ENCODE peak calls at places on chromosome 15, in nine cellular contexts. One of them, this sample, is unnamed.

GRCh38 chr15:92693922-92694331 is 38.4 kb upstream of the FAM174B start:
- DNase-seq in Daoy: peak
- DNase-seq in stimulated activated CD8-positive, alpha-beta memory T cell treated with anti-CD3 and anti-CD28 coated beads, Interleukin-4, amount 100 ng/mL, for 48 hours: no peak
- DNase-seq in NCI-H510A: no peak
- DNase-seq in AG08396: no peak
- DNase-seq in NCI-H1092: peak
- DNase-seq in cardiac fibroblast: peak
- DNase-seq in astrocyte of the spinal cord: no peak
- DNase-seq in HTR-8/SVneo: peak
- DNase-seq in this sample: no peak

GRCh38 chr15:66139816-66140215 is 113.7 kb downstream of the MEGF11 start:
- DNase-seq in Daoy: no peak
- DNase-seq in stimulated activated CD8-positive, alpha-beta memory T cell treated with anti-CD3 and anti-CD28 coated beads, Interleukin-4, amount 100 ng/mL, for 48 hours: no peak
- DNase-seq in NCI-H510A: no peak
- DNase-seq in AG08396: no peak
- DNase-seq in NCI-H1092: no peak
- DNase-seq in cardiac fibroblast: no peak
- DNase-seq in astrocyte of the spinal cord: no peak
- DNase-seq in HTR-8/SVneo: no peak
- DNase-seq in this sample: no peak

GRCh38 chr15:56653787-56654186 is 79.5 kb downstream of the ZNF280D start:
- DNase-seq in Daoy: no peak
- DNase-seq in stimulated activated CD8-positive, alpha-beta memory T cell treated with anti-CD3 and anti-CD28 coated beads, Interleukin-4, amount 100 ng/mL, for 48 hours: no peak
- DNase-seq in NCI-H510A: no peak
- DNase-seq in AG08396: no peak
- DNase-seq in NCI-H1092: no peak
- DNase-seq in cardiac fibroblast: no peak
- DNase-seq in astrocyte of the spinal cord: no peak
- DNase-seq in HTR-8/SVneo: no peak
- DNase-seq in this sample: no peak

GRCh38 chr15:40567111-40567510 is 2.0 kb upstream of the RPUSD2 start:
- DNase-seq in Daoy: no peak
- DNase-seq in stimulated activated CD8-positive, alpha-beta memory T cell treated with anti-CD3 and anti-CD28 coated beads, Interleukin-4, amount 100 ng/mL, for 48 hours: no peak
- DNase-seq in NCI-H510A: no peak
- DNase-seq in AG08396: no peak
- DNase-seq in NCI-H1092: no peak
- DNase-seq in cardiac fibroblast: peak
- DNase-seq in astrocyte of the spinal cord: no peak
- DNase-seq in HTR-8/SVneo: no peak
- DNase-seq in this sample: no peak

GRCh38 chr15:61404567-61404966 is 175.5 kb upstream of the RORA start:
- DNase-seq in Daoy: no peak
- DNase-seq in stimulated activated CD8-positive, alpha-beta memory T cell treated with anti-CD3 and anti-CD28 coated beads, Interleukin-4, amount 100 ng/mL, for 48 hours: no peak
- DNase-seq in NCI-H510A: no peak
- DNase-seq in AG08396: no peak
- DNase-seq in NCI-H1092: no peak
- DNase-seq in cardiac fibroblast: no peak
- DNase-seq in astrocyte of the spinal cord: no peak
- DNase-seq in HTR-8/SVneo: no peak
- DNase-seq in this sample: no peak

GRCh38 chr15:36029606-36030005 is 483.6 kb upstream of the DPH6 start:
- DNase-seq in Daoy: no peak
- DNase-seq in stimulated activated CD8-positive, alpha-beta memory T cell treated with anti-CD3 and anti-CD28 coated beads, Interleukin-4, amount 100 ng/mL, for 48 hours: no peak
- DNase-seq in NCI-H510A: no peak
- DNase-seq in AG08396: no peak
- DNase-seq in NCI-H1092: no peak
- DNase-seq in cardiac fibroblast: peak
- DNase-seq in astrocyte of the spinal cord: peak
- DNase-seq in HTR-8/SVneo: peak
- DNase-seq in this sample: no peak

GRCh38 chr15:58086479-58086878 is 21.0 kb upstream of the ALDH1A2 start:
- DNase-seq in Daoy: no peak
- DNase-seq in stimulated activated CD8-positive, alpha-beta memory T cell treated with anti-CD3 and anti-CD28 coated beads, Interleukin-4, amount 100 ng/mL, for 48 hours: no peak
- DNase-seq in NCI-H510A: no peak
- DNase-seq in AG08396: no peak
- DNase-seq in NCI-H1092: no peak
- DNase-seq in cardiac fibroblast: peak
- DNase-seq in astrocyte of the spinal cord: peak
- DNase-seq in HTR-8/SVneo: no peak
- DNase-seq in this sample: no peak

GRCh38 chr15:61528590-61528929 is 299.5 kb upstream of the RORA start:
- DNase-seq in Daoy: no peak
- DNase-seq in stimulated activated CD8-positive, alpha-beta memory T cell treated with anti-CD3 and anti-CD28 coated beads, Interleukin-4, amount 100 ng/mL, for 48 hours: no peak
- DNase-seq in NCI-H510A: no peak
- DNase-seq in AG08396: no peak
- DNase-seq in NCI-H1092: no peak
- DNase-seq in cardiac fibroblast: no peak
- DNase-seq in astrocyte of the spinal cord: no peak
- DNase-seq in HTR-8/SVneo: no peak
- DNase-seq in this sample: no peak

GRCh38 chr15:39942101-39942752 is 8.3 kb downstream of the EIF2AK4 start:
- DNase-seq in Daoy: no peak
- DNase-seq in stimulated activated CD8-positive, alpha-beta memory T cell treated with anti-CD3 and anti-CD28 coated beads, Interleukin-4, amount 100 ng/mL, for 48 hours: no peak
- DNase-seq in NCI-H510A: no peak
- DNase-seq in AG08396: no peak
- DNase-seq in NCI-H1092: no peak
- DNase-seq in cardiac fibroblast: peak
- DNase-seq in astrocyte of the spinal cord: peak
- DNase-seq in HTR-8/SVneo: no peak
- DNase-seq in this sample: no peak

GRCh38 chr15:89119489-89120478 is 31.5 kb downstream of the ABHD2 start:
- DNase-seq in Daoy: peak
- DNase-seq in stimulated activated CD8-positive, alpha-beta memory T cell treated with anti-CD3 and anti-CD28 coated beads, Interleukin-4, amount 100 ng/mL, for 48 hours: no peak
- DNase-seq in NCI-H510A: no peak
- DNase-seq in AG08396: peak
- DNase-seq in NCI-H1092: no peak
- DNase-seq in cardiac fibroblast: peak
- DNase-seq in astrocyte of the spinal cord: peak
- DNase-seq in HTR-8/SVneo: no peak
- DNase-seq in this sample: no peak

GRCh38 chr15:50390549-50391264 is 33.5 kb upstream of the USP8 start:
- DNase-seq in Daoy: no peak
- DNase-seq in stimulated activated CD8-positive, alpha-beta memory T cell treated with anti-CD3 and anti-CD28 coated beads, Interleukin-4, amount 100 ng/mL, for 48 hours: no peak
- DNase-seq in NCI-H510A: no peak
- DNase-seq in AG08396: no peak
- DNase-seq in NCI-H1092: no peak
- DNase-seq in cardiac fibroblast: no peak
- DNase-seq in astrocyte of the spinal cord: no peak
- DNase-seq in HTR-8/SVneo: no peak
- DNase-seq in this sample: no peak

GRCh38 chr15:30985081-30985531 is 6.3 kb downstream of the MTMR10 start:
- DNase-seq in Daoy: no peak
- DNase-seq in stimulated activated CD8-positive, alpha-beta memory T cell treated with anti-CD3 and anti-CD28 coated beads, Interleukin-4, amount 100 ng/mL, for 48 hours: no peak
- DNase-seq in NCI-H510A: no peak
- DNase-seq in AG08396: no peak
- DNase-seq in NCI-H1092: no peak
- DNase-seq in cardiac fibroblast: peak
- DNase-seq in astrocyte of the spinal cord: peak
- DNase-seq in HTR-8/SVneo: no peak
- DNase-seq in this sample: no peak

GRCh38 chr15:42619641-42620371 is 44.4 kb downstream of the STARD9 start:
- DNase-seq in Daoy: peak
- DNase-seq in stimulated activated CD8-positive, alpha-beta memory T cell treated with anti-CD3 and anti-CD28 coated beads, Interleukin-4, amount 100 ng/mL, for 48 hours: no peak
- DNase-seq in NCI-H510A: no peak
- DNase-seq in AG08396: no peak
- DNase-seq in NCI-H1092: no peak
- DNase-seq in cardiac fibroblast: no peak
- DNase-seq in astrocyte of the spinal cord: peak
- DNase-seq in HTR-8/SVneo: no peak
- DNase-seq in this sample: no peak

GRCh38 chr15:35023794-35024193 is 35.7 kb upstream of the ZNF770 start:
- DNase-seq in Daoy: no peak
- DNase-seq in stimulated activated CD8-positive, alpha-beta memory T cell treated with anti-CD3 and anti-CD28 coated beads, Interleukin-4, amount 100 ng/mL, for 48 hours: no peak
- DNase-seq in NCI-H510A: no peak
- DNase-seq in AG08396: no peak
- DNase-seq in NCI-H1092: no peak
- DNase-seq in cardiac fibroblast: no peak
- DNase-seq in astrocyte of the spinal cord: no peak
- DNase-seq in HTR-8/SVneo: no peak
- DNase-seq in this sample: no peak

GRCh38 chr15:81155375-81156218 is 21.5 kb downstream of the CFAP161 start:
- DNase-seq in Daoy: peak
- DNase-seq in stimulated activated CD8-positive, alpha-beta memory T cell treated with anti-CD3 and anti-CD28 coated beads, Interleukin-4, amount 100 ng/mL, for 48 hours: no peak
- DNase-seq in NCI-H510A: no peak
- DNase-seq in AG08396: peak
- DNase-seq in NCI-H1092: no peak
- DNase-seq in cardiac fibroblast: peak
- DNase-seq in astrocyte of the spinal cord: peak
- DNase-seq in HTR-8/SVneo: peak
- DNase-seq in this sample: peak

GRCh38 chr15:39852237-39852636 is 67.8 kb downstream of the GPR176 start:
- DNase-seq in Daoy: no peak
- DNase-seq in stimulated activated CD8-positive, alpha-beta memory T cell treated with anti-CD3 and anti-CD28 coated beads, Interleukin-4, amount 100 ng/mL, for 48 hours: no peak
- DNase-seq in NCI-H510A: no peak
- DNase-seq in AG08396: no peak
- DNase-seq in NCI-H1092: no peak
- DNase-seq in cardiac fibroblast: peak
- DNase-seq in astrocyte of the spinal cord: peak
- DNase-seq in HTR-8/SVneo: no peak
- DNase-seq in this sample: no peak

GRCh38 chr15:94294556-94294955 is 63.2 kb downstream of the MCTP2 start:
- DNase-seq in Daoy: no peak
- DNase-seq in stimulated activated CD8-positive, alpha-beta memory T cell treated with anti-CD3 and anti-CD28 coated beads, Interleukin-4, amount 100 ng/mL, for 48 hours: no peak
- DNase-seq in NCI-H510A: no peak
- DNase-seq in AG08396: peak
- DNase-seq in NCI-H1092: no peak
- DNase-seq in cardiac fibroblast: no peak
- DNase-seq in astrocyte of the spinal cord: no peak
- DNase-seq in HTR-8/SVneo: no peak
- DNase-seq in this sample: no peak

GRCh38 chr15:31228980-31229826 is 97.4 kb upstream of the KLF13 start:
- DNase-seq in Daoy: no peak
- DNase-seq in stimulated activated CD8-positive, alpha-beta memory T cell treated with anti-CD3 and anti-CD28 coated beads, Interleukin-4, amount 100 ng/mL, for 48 hours: no peak
- DNase-seq in NCI-H510A: peak
- DNase-seq in AG08396: no peak
- DNase-seq in NCI-H1092: no peak
- DNase-seq in cardiac fibroblast: no peak
- DNase-seq in astrocyte of the spinal cord: no peak
- DNase-seq in HTR-8/SVneo: no peak
- DNase-seq in this sample: no peak

GRCh38 chr15:85865070-85865684 is 70.5 kb upstream of the KLHL25 start:
- DNase-seq in Daoy: peak
- DNase-seq in stimulated activated CD8-positive, alpha-beta memory T cell treated with anti-CD3 and anti-CD28 coated beads, Interleukin-4, amount 100 ng/mL, for 48 hours: peak
- DNase-seq in NCI-H510A: no peak
- DNase-seq in AG08396: peak
- DNase-seq in NCI-H1092: no peak
- DNase-seq in cardiac fibroblast: peak
- DNase-seq in astrocyte of the spinal cord: peak
- DNase-seq in HTR-8/SVneo: peak
- DNase-seq in this sample: peak

GRCh38 chr15:68794307-68794706 is 26.4 kb downstream of the ANP32A start:
- DNase-seq in Daoy: no peak
- DNase-seq in stimulated activated CD8-positive, alpha-beta memory T cell treated with anti-CD3 and anti-CD28 coated beads, Interleukin-4, amount 100 ng/mL, for 48 hours: no peak
- DNase-seq in NCI-H510A: no peak
- DNase-seq in AG08396: no peak
- DNase-seq in NCI-H1092: no peak
- DNase-seq in cardiac fibroblast: no peak
- DNase-seq in astrocyte of the spinal cord: no peak
- DNase-seq in HTR-8/SVneo: no peak
- DNase-seq in this sample: no peak

GRCh38 chr15:63323798-63324651 is 46.6 kb downstream of the APH1B start:
- DNase-seq in Daoy: no peak
- DNase-seq in stimulated activated CD8-positive, alpha-beta memory T cell treated with anti-CD3 and anti-CD28 coated beads, Interleukin-4, amount 100 ng/mL, for 48 hours: peak
- DNase-seq in NCI-H510A: no peak
- DNase-seq in AG08396: no peak
- DNase-seq in NCI-H1092: no peak
- DNase-seq in cardiac fibroblast: no peak
- DNase-seq in astrocyte of the spinal cord: no peak
- DNase-seq in HTR-8/SVneo: no peak
- DNase-seq in this sample: no peak

GRCh38 chr15:101620645-101621044 is 31.5 kb downstream of the TM2D3 start:
- DNase-seq in Daoy: no peak
- DNase-seq in stimulated activated CD8-positive, alpha-beta memory T cell treated with anti-CD3 and anti-CD28 coated beads, Interleukin-4, amount 100 ng/mL, for 48 hours: no peak
- DNase-seq in NCI-H510A: no peak
- DNase-seq in AG08396: no peak
- DNase-seq in NCI-H1092: no peak
- DNase-seq in cardiac fibroblast: no peak
- DNase-seq in astrocyte of the spinal cord: no peak
- DNase-seq in HTR-8/SVneo: no peak
- DNase-seq in this sample: no peak

GRCh38 chr15:66751579-66751978 is 49.5 kb downstream of the SMAD6 start:
- DNase-seq in Daoy: no peak
- DNase-seq in stimulated activated CD8-positive, alpha-beta memory T cell treated with anti-CD3 and anti-CD28 coated beads, Interleukin-4, amount 100 ng/mL, for 48 hours: no peak
- DNase-seq in NCI-H510A: no peak
- DNase-seq in AG08396: no peak
- DNase-seq in NCI-H1092: no peak
- DNase-seq in cardiac fibroblast: peak
- DNase-seq in astrocyte of the spinal cord: no peak
- DNase-seq in HTR-8/SVneo: no peak
- DNase-seq in this sample: no peak

GRCh38 chr15:80325206-80325605 is 73.2 kb upstream of the CTXND1 start:
- DNase-seq in Daoy: peak
- DNase-seq in stimulated activated CD8-positive, alpha-beta memory T cell treated with anti-CD3 and anti-CD28 coated beads, Interleukin-4, amount 100 ng/mL, for 48 hours: no peak
- DNase-seq in NCI-H510A: no peak
- DNase-seq in AG08396: no peak
- DNase-seq in NCI-H1092: no peak
- DNase-seq in cardiac fibroblast: no peak
- DNase-seq in astrocyte of the spinal cord: no peak
- DNase-seq in HTR-8/SVneo: no peak
- DNase-seq in this sample: no peak

GRCh38 chr15:87844031-87844430 is 412.5 kb downstream of the NTRK3 start:
- DNase-seq in Daoy: no peak
- DNase-seq in stimulated activated CD8-positive, alpha-beta memory T cell treated with anti-CD3 and anti-CD28 coated beads, Interleukin-4, amount 100 ng/mL, for 48 hours: no peak
- DNase-seq in NCI-H510A: no peak
- DNase-seq in AG08396: no peak
- DNase-seq in NCI-H1092: no peak
- DNase-seq in cardiac fibroblast: no peak
- DNase-seq in astrocyte of the spinal cord: no peak
- DNase-seq in HTR-8/SVneo: no peak
- DNase-seq in this sample: no peak

GRCh38 chr15:92170897-92171296 is 222.8 kb upstream of the ST8SIA2 start:
- DNase-seq in Daoy: no peak
- DNase-seq in stimulated activated CD8-positive, alpha-beta memory T cell treated with anti-CD3 and anti-CD28 coated beads, Interleukin-4, amount 100 ng/mL, for 48 hours: no peak
- DNase-seq in NCI-H510A: no peak
- DNase-seq in AG08396: no peak
- DNase-seq in NCI-H1092: no peak
- DNase-seq in cardiac fibroblast: no peak
- DNase-seq in astrocyte of the spinal cord: no peak
- DNase-seq in HTR-8/SVneo: no peak
- DNase-seq in this sample: no peak

GRCh38 chr15:91942676-91943417 is 89.3 kb downstream of the SLCO3A1 start:
- DNase-seq in Daoy: peak
- DNase-seq in stimulated activated CD8-positive, alpha-beta memory T cell treated with anti-CD3 and anti-CD28 coated beads, Interleukin-4, amount 100 ng/mL, for 48 hours: peak
- DNase-seq in NCI-H510A: peak
- DNase-seq in AG08396: peak
- DNase-seq in NCI-H1092: no peak
- DNase-seq in cardiac fibroblast: peak
- DNase-seq in astrocyte of the spinal cord: peak
- DNase-seq in HTR-8/SVneo: peak
- DNase-seq in this sample: peak

GRCh38 chr15:101551696-101552591 is 62.4 kb upstream of the PCSK6 start:
- DNase-seq in Daoy: no peak
- DNase-seq in stimulated activated CD8-positive, alpha-beta memory T cell treated with anti-CD3 and anti-CD28 coated beads, Interleukin-4, amount 100 ng/mL, for 48 hours: no peak
- DNase-seq in NCI-H510A: no peak
- DNase-seq in AG08396: no peak
- DNase-seq in NCI-H1092: no peak
- DNase-seq in cardiac fibroblast: no peak
- DNase-seq in astrocyte of the spinal cord: no peak
- DNase-seq in HTR-8/SVneo: no peak
- DNase-seq in this sample: no peak